ENCODE peak calls at places on chromosomes 13 and 19, in seven cellular contexts. One of them, this sample, is unnamed.

GRCh38 chr19:34067861-34068271 is 104.4 kb upstream of the LSM14A start:
- DNase-seq in effector memory CD4-positive, alpha-beta T cell: no peak
- DNase-seq in lung: no peak
- DNase-seq in upper lobe of left lung: no peak
- DNase-seq in mucosa of descending colon: no peak
- DNase-seq in right cardiac atrium: no peak
- DNase-seq in CD4-positive, CD25-positive, alpha-beta regulatory T cell: no peak
- DNase-seq in this sample: no peak

GRCh38 chr13:32783067-32783466 is 196.8 kb downstream of the PDS5B start:
- DNase-seq in effector memory CD4-positive, alpha-beta T cell: no peak
- DNase-seq in lung: no peak
- DNase-seq in upper lobe of left lung: no peak
- DNase-seq in mucosa of descending colon: no peak
- DNase-seq in right cardiac atrium: no peak
- DNase-seq in CD4-positive, CD25-positive, alpha-beta regulatory T cell: peak; percentile 57
- DNase-seq in this sample: peak; percentile 17

GRCh38 chr19:49348305-49349188 is 13.3 kb downstream of the CD37 start:
- DNase-seq in effector memory CD4-positive, alpha-beta T cell: no peak
- DNase-seq in lung: no peak
- DNase-seq in upper lobe of left lung: no peak
- DNase-seq in mucosa of descending colon: no peak
- DNase-seq in right cardiac atrium: no peak
- DNase-seq in CD4-positive, CD25-positive, alpha-beta regulatory T cell: no peak
- DNase-seq in this sample: no peak

GRCh38 chr13:33009019-33009418 is 7.2 kb upstream of the KL start:
- DNase-seq in effector memory CD4-positive, alpha-beta T cell: no peak
- DNase-seq in lung: no peak
- DNase-seq in upper lobe of left lung: no peak
- DNase-seq in mucosa of descending colon: no peak
- DNase-seq in right cardiac atrium: no peak
- DNase-seq in CD4-positive, CD25-positive, alpha-beta regulatory T cell: no peak
- DNase-seq in this sample: no peak

GRCh38 chr13:22498006-22498405 is 682.8 kb upstream of the SGCG start:
- DNase-seq in effector memory CD4-positive, alpha-beta T cell: no peak
- DNase-seq in lung: no peak
- DNase-seq in upper lobe of left lung: no peak
- DNase-seq in mucosa of descending colon: no peak
- DNase-seq in right cardiac atrium: no peak
- DNase-seq in CD4-positive, CD25-positive, alpha-beta regulatory T cell: no peak
- DNase-seq in this sample: no peak

GRCh38 chr13:50911051-50911690 is 1.6 kb downstream of the RNASEH2B start:
- DNase-seq in effector memory CD4-positive, alpha-beta T cell: no peak
- DNase-seq in lung: no peak
- DNase-seq in upper lobe of left lung: no peak
- DNase-seq in mucosa of descending colon: no peak
- DNase-seq in right cardiac atrium: no peak
- DNase-seq in CD4-positive, CD25-positive, alpha-beta regulatory T cell: peak; percentile 50
- DNase-seq in this sample: no peak

GRCh38 chr19:35399231-35399630 is 28.4 kb downstream of the GPR42 start:
- DNase-seq in effector memory CD4-positive, alpha-beta T cell: no peak
- DNase-seq in lung: no peak
- DNase-seq in upper lobe of left lung: no peak
- DNase-seq in mucosa of descending colon: no peak
- DNase-seq in right cardiac atrium: no peak
- DNase-seq in CD4-positive, CD25-positive, alpha-beta regulatory T cell: no peak
- DNase-seq in this sample: no peak

GRCh38 chr19:16385821-16386220 is 61.2 kb downstream of the KLF2 start:
- DNase-seq in effector memory CD4-positive, alpha-beta T cell: no peak
- DNase-seq in lung: no peak
- DNase-seq in upper lobe of left lung: no peak
- DNase-seq in mucosa of descending colon: no peak
- DNase-seq in right cardiac atrium: no peak
- DNase-seq in CD4-positive, CD25-positive, alpha-beta regulatory T cell: no peak
- DNase-seq in this sample: no peak

GRCh38 chr19:6100284-6100915 is 9.9 kb downstream of the RFX2 start:
- DNase-seq in effector memory CD4-positive, alpha-beta T cell: no peak
- DNase-seq in lung: no peak
- DNase-seq in upper lobe of left lung: peak; percentile 50
- DNase-seq in mucosa of descending colon: no peak
- DNase-seq in right cardiac atrium: no peak
- DNase-seq in CD4-positive, CD25-positive, alpha-beta regulatory T cell: peak; percentile 77
- DNase-seq in this sample: no peak

GRCh38 chr13:73519720-73520119 is 460.9 kb downstream of the KLF5 start:
- DNase-seq in effector memory CD4-positive, alpha-beta T cell: no peak
- DNase-seq in lung: no peak
- DNase-seq in upper lobe of left lung: no peak
- DNase-seq in mucosa of descending colon: no peak
- DNase-seq in right cardiac atrium: no peak
- DNase-seq in CD4-positive, CD25-positive, alpha-beta regulatory T cell: no peak
- DNase-seq in this sample: no peak

GRCh38 chr13:20721454-20722357 is 18.2 kb downstream of the IL17D start:
- DNase-seq in effector memory CD4-positive, alpha-beta T cell: no peak
- DNase-seq in lung: peak; percentile 42
- DNase-seq in upper lobe of left lung: peak; percentile 43
- DNase-seq in mucosa of descending colon: peak; percentile 57
- DNase-seq in right cardiac atrium: peak; percentile 79
- DNase-seq in CD4-positive, CD25-positive, alpha-beta regulatory T cell: no peak
- DNase-seq in this sample: peak; percentile 26

GRCh38 chr13:89454736-89455135 is 1783.6 kb downstream of the SLITRK5 start:
- DNase-seq in effector memory CD4-positive, alpha-beta T cell: no peak
- DNase-seq in lung: no peak
- DNase-seq in upper lobe of left lung: no peak
- DNase-seq in mucosa of descending colon: no peak
- DNase-seq in right cardiac atrium: no peak
- DNase-seq in CD4-positive, CD25-positive, alpha-beta regulatory T cell: no peak
- DNase-seq in this sample: no peak

GRCh38 chr19:16726916-16727315 is 7.3 kb downstream of the NWD1 start:
- DNase-seq in effector memory CD4-positive, alpha-beta T cell: no peak
- DNase-seq in lung: no peak
- DNase-seq in upper lobe of left lung: no peak
- DNase-seq in mucosa of descending colon: no peak
- DNase-seq in right cardiac atrium: no peak
- DNase-seq in CD4-positive, CD25-positive, alpha-beta regulatory T cell: no peak
- DNase-seq in this sample: no peak

GRCh38 chr13:102401305-102401704 is 543 bp downstream of the FGF14 start:
- DNase-seq in effector memory CD4-positive, alpha-beta T cell: no peak
- DNase-seq in lung: no peak
- DNase-seq in upper lobe of left lung: no peak
- DNase-seq in mucosa of descending colon: no peak
- DNase-seq in right cardiac atrium: no peak
- DNase-seq in CD4-positive, CD25-positive, alpha-beta regulatory T cell: no peak
- DNase-seq in this sample: no peak

GRCh38 chr19:29596080-29596479 is 10.0 kb upstream of the POP4 start:
- DNase-seq in effector memory CD4-positive, alpha-beta T cell: no peak
- DNase-seq in lung: no peak
- DNase-seq in upper lobe of left lung: no peak
- DNase-seq in mucosa of descending colon: no peak
- DNase-seq in right cardiac atrium: no peak
- DNase-seq in CD4-positive, CD25-positive, alpha-beta regulatory T cell: no peak
- DNase-seq in this sample: no peak

GRCh38 chr13:23858586-23858985 is 30.6 kb downstream of the MIPEP start:
- DNase-seq in effector memory CD4-positive, alpha-beta T cell: no peak
- DNase-seq in lung: no peak
- DNase-seq in upper lobe of left lung: no peak
- DNase-seq in mucosa of descending colon: no peak
- DNase-seq in right cardiac atrium: no peak
- DNase-seq in CD4-positive, CD25-positive, alpha-beta regulatory T cell: no peak
- DNase-seq in this sample: no peak

GRCh38 chr13:42832341-42833153 is 51.2 kb downstream of the FAM216B start:
- DNase-seq in effector memory CD4-positive, alpha-beta T cell: no peak
- DNase-seq in lung: no peak
- DNase-seq in upper lobe of left lung: no peak
- DNase-seq in mucosa of descending colon: no peak
- DNase-seq in right cardiac atrium: peak; percentile 66
- DNase-seq in CD4-positive, CD25-positive, alpha-beta regulatory T cell: peak; percentile 1
- DNase-seq in this sample: no peak

GRCh38 chr13:28438598-28439334 is 56.2 kb downstream of the FLT1 start:
- DNase-seq in effector memory CD4-positive, alpha-beta T cell: no peak
- DNase-seq in lung: no peak
- DNase-seq in upper lobe of left lung: no peak
- DNase-seq in mucosa of descending colon: no peak
- DNase-seq in right cardiac atrium: no peak
- DNase-seq in CD4-positive, CD25-positive, alpha-beta regulatory T cell: no peak
- DNase-seq in this sample: no peak
- H3K4me1 ChIP-seq in effector memory CD4-positive, alpha-beta T cell: no peaks in the 10 kb centered on the region
- H3K4me1 ChIP-seq in lung: peaks cover 3% of the 10 kb centered on the region
- H3K4me1 ChIP-seq in upper lobe of left lung: peaks cover 3% of the 10 kb centered on the region
- H3K4me1 ChIP-seq in mucosa of descending colon: no peaks in the 10 kb centered on the region
- H3K4me1 ChIP-seq in right cardiac atrium: no peaks in the 10 kb centered on the region
- H3K4me1 ChIP-seq in CD4-positive, CD25-positive, alpha-beta regulatory T cell: no peaks in the 10 kb centered on the region
- H3K4me1 ChIP-seq in this sample: no peaks in the 10 kb centered on the region

GRCh38 chr19:43773725-43774102 is 7.1 kb downstream of the KCNN4 start:
- DNase-seq in effector memory CD4-positive, alpha-beta T cell: no peak
- DNase-seq in lung: no peak
- DNase-seq in upper lobe of left lung: no peak
- DNase-seq in mucosa of descending colon: no peak
- DNase-seq in right cardiac atrium: no peak
- DNase-seq in CD4-positive, CD25-positive, alpha-beta regulatory T cell: no peak
- DNase-seq in this sample: no peak
- H3K4me1 ChIP-seq in effector memory CD4-positive, alpha-beta T cell: peaks cover 27% of the 10 kb centered on the region
- H3K4me1 ChIP-seq in lung: peaks cover 13% of the 10 kb centered on the region
- H3K4me1 ChIP-seq in upper lobe of left lung: peaks cover 24% of the 10 kb centered on the region
- H3K4me1 ChIP-seq in mucosa of descending colon: peaks cover 38% of the 10 kb centered on the region
- H3K4me1 ChIP-seq in right cardiac atrium: no peaks in the 10 kb centered on the region
- H3K4me1 ChIP-seq in CD4-positive, CD25-positive, alpha-beta regulatory T cell: peaks cover 34% of the 10 kb centered on the region
- H3K4me1 ChIP-seq in this sample: peaks cover 32% of the 10 kb centered on the region

DNA sequence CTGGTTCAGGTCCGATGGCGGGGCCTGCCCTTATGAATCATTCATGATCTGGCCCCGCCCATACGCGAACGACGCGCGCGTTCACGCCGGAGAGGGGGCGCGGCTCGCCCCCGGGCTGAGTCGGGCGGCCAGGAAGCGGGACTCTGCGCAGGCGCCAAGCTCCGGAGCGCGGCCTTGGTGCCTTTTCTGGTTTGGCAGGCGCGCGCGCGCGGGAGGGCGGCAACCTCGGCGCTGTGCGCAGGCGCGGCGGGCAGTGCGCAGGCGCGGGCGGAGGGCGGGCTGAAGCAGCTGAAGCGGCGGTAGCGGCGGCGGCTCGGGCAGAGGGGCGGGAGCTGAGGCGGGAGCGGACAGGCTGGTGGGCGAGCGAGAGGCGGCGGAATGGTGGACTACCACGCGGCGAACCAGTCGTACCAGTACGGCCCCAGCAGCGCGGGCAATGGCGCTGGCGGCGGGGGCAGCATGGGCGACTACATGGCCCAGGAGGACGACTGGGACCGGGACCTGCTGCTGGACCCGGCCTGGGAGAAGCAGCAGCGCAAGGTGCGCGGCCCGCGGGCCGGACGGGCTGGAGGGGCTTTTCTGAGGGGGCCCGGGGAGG is at the start of gene ACTN4:
- DNase-seq in effector memory CD4-positive, alpha-beta T cell: peak; percentile 100
- DNase-seq in lung: peak; percentile 99
- DNase-seq in upper lobe of left lung: peak; percentile 99
- DNase-seq in mucosa of descending colon: peak; percentile 99
- DNase-seq in right cardiac atrium: peak; percentile 100
- DNase-seq in CD4-positive, CD25-positive, alpha-beta regulatory T cell: peak; percentile 98
- DNase-seq in this sample: peak; percentile 100
- H3K4me1 ChIP-seq in effector memory CD4-positive, alpha-beta T cell: peaks cover 23% of the 10 kb centered on the region
- H3K4me1 ChIP-seq in lung: peaks cover 16% of the 10 kb centered on the region
- H3K4me1 ChIP-seq in upper lobe of left lung: peaks cover 34% of the 10 kb centered on the region
- H3K4me1 ChIP-seq in mucosa of descending colon: peaks cover 38% of the 10 kb centered on the region
- H3K4me1 ChIP-seq in right cardiac atrium: peaks cover 9% of the 10 kb centered on the region
- H3K4me1 ChIP-seq in CD4-positive, CD25-positive, alpha-beta regulatory T cell: peaks cover 46% of the 10 kb centered on the region
- H3K4me1 ChIP-seq in this sample: peaks cover 30% of the 10 kb centered on the region

DNA sequence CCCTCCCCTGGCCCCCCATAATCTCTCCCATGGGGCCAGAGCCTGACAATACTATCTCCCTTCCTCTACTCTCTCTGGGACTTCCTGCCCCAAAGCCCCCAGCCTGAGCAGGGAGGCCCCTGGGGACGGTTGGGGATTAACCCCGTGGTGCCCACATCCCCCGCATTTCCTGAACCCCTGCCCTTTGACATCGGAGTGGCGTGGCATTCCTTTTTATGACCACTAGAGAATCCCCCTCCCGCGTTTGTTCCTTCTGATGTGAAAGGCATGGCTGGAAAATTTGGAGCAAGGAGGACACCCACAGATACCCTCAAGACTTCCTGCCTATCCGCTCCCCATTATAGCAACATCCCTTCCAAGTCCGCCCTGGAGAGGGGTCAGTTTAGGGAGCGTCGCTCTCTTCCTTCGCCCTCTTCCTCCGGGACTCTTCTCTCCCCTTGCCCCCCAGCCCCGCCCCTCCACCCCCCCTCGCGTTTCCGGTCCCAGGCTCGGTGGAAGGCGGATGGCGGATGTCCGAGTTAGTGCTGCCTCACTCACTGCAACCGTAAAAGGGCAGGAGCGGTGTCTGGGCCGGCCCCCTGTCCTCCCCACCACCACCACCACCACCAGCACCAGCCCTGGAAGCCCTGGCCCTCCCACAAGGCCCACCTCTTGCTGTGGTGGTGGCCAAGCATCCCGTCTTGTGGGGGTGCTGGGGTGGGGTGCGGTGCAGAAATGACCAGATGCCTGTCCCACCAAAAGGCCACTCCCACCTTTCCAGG is 1.8 kb downstream of the VASP start:
- DNase-seq in effector memory CD4-positive, alpha-beta T cell: no peak
- DNase-seq in lung: peak; percentile 79
- DNase-seq in upper lobe of left lung: peak; percentile 86
- DNase-seq in mucosa of descending colon: peak; percentile 90
- DNase-seq in right cardiac atrium: peak; percentile 92
- DNase-seq in CD4-positive, CD25-positive, alpha-beta regulatory T cell: peak; percentile 53
- DNase-seq in this sample: peak; percentile 15
- H3K4me1 ChIP-seq in effector memory CD4-positive, alpha-beta T cell: peaks cover 26% of the 10 kb centered on the region
- H3K4me1 ChIP-seq in lung: peaks cover 13% of the 10 kb centered on the region
- H3K4me1 ChIP-seq in upper lobe of left lung: peaks cover 30% of the 10 kb centered on the region
- H3K4me1 ChIP-seq in mucosa of descending colon: peaks cover 55% of the 10 kb centered on the region
- H3K4me1 ChIP-seq in right cardiac atrium: peaks cover 11% of the 10 kb centered on the region
- H3K4me1 ChIP-seq in CD4-positive, CD25-positive, alpha-beta regulatory T cell: peaks cover 69% of the 10 kb centered on the region
- H3K4me1 ChIP-seq in this sample: peaks cover 47% of the 10 kb centered on the region